ENCODE peak calls at places on chromosomes 2 and 18, in four cellular contexts. H is right lobe of liver, M is heart left ventricle, R is transverse colon. C is an unnamed sample.

GRCh38 chr2:216362730-216363129 is 9.6 kb downstream of the MARCHF4 start:
- DNase-seq in H (no peak), M (no peak), R (no peak), C (no peak)

GRCh38 chr18:38923136-38923535 is 1357.5 kb upstream of the CELF4 start:
- DNase-seq in H (no peak), M (no peak), R (no peak), C (no peak)

GRCh38 chr2:203730076-203730729 is 23.8 kb downstream of the CD28 start:
- DNase-seq in H (no peak), M (no peak), R (no peak), C (no peak)

GRCh38 chr2:71608441-71608840 is 155.1 kb downstream of the DYSF start:
- DNase-seq in H (peak; percentile 44), M (peak; percentile 4), R (no peak), C (peak; percentile 38)

GRCh38 chr2:61585383-61585782 is 47.2 kb upstream of the XPO1 start:
- DNase-seq in H (no peak), M (peak; percentile 30), R (no peak), C (no peak)

GRCh38 chr2:17667898-17668297 is 85.7 kb downstream of the SMC6 start:
- DNase-seq in H (no peak), M (no peak), R (no peak), C (no peak)

GRCh38 chr2:239806276-239806675 is 218.9 kb downstream of the NDUFA10 start:
- DNase-seq in H (peak; percentile 20), M (no peak), R (no peak), C (no peak)

GRCh38 chr2:218662377-218662776 is 2.9 kb downstream of the BCS1L start:
- DNase-seq in H (no peak), M (no peak), R (no peak), C (no peak)

GRCh38 chr2:196801578-196801977 is 2.1 kb upstream of the GTF3C3 start:
- DNase-seq in H (no peak), M (no peak), R (no peak), C (no peak)

GRCh38 chr2:177239934-177240600 is 24.5 kb downstream of the NFE2L2 start:
- DNase-seq in H (no peak), M (peak; percentile 51), R (peak; percentile 62), C (peak; percentile 77)

GRCh38 chr18:2180586-2180985 is 390.7 kb downstream of the METTL4 start:
- DNase-seq in H (no peak), M (no peak), R (no peak), C (no peak)

GRCh38 chr2:118994172-118994700 is 52.2 kb downstream of the MARCO start:
- DNase-seq in H (no peak), M (peak; percentile 2), R (no peak), C (no peak)

GRCh38 chr18:47163241-47163640 is 12.9 kb downstream of the IER3IP1 start:
- DNase-seq in H (no peak), M (no peak), R (no peak), C (no peak)

GRCh38 chr2:182372661-182373060 is 54.2 kb downstream of the PDE1A start:
- DNase-seq in H (no peak), M (peak; percentile 42), R (peak; percentile 46), C (peak; percentile 21)

GRCh38 chr2:238127165-238128060 is 11.1 kb upstream of the KLHL30 start:
- DNase-seq in H (peak; percentile 52), M (no peak), R (no peak), C (no peak)

GRCh38 chr2:215401896-215402379 is 33.9 kb downstream of the FN1 start:
- DNase-seq in H (no peak), M (peak; percentile 41), R (no peak), C (no peak)

GRCh38 chr2:68877079-68877772 is 6.0 kb upstream of the BMP10 start:
- DNase-seq in H (no peak), M (peak; percentile 34), R (no peak), C (no peak)

GRCh38 chr18:48736861-48737260 is 198.0 kb downstream of the CTIF start:
- DNase-seq in H (no peak), M (no peak), R (no peak), C (no peak)

GRCh38 chr2:219566640-219567039 is 4.7 kb downstream of the OBSL1 start:
- DNase-seq in H (no peak), M (peak; percentile 8), R (no peak), C (no peak)

GRCh38 chr18:68449292-68449691 is 265.6 kb downstream of the TMX3 start:
- DNase-seq in H (no peak), M (no peak), R (no peak), C (no peak)

GRCh38 chr2:106827178-106827577 is 58.8 kb downstream of the ST6GAL2 start:
- DNase-seq in H (no peak), M (no peak), R (no peak), C (no peak)

GRCh38 chr2:76280676-76281075 is 570.0 kb upstream of the GCFC2 start:
- DNase-seq in H (no peak), M (no peak), R (no peak), C (no peak)

GRCh38 chr18:22167091-22167470 is 2.3 kb upstream of the GATA6 start:
- DNase-seq in H (peak; percentile 63), M (peak; percentile 39), R (no peak), C (peak; percentile 66)

GRCh38 chr2:216426938-216427337 is 14.7 kb downstream of the SMARCAL1 start:
- DNase-seq in H (no peak), M (no peak), R (no peak), C (no peak)

GRCh38 chr2:128598862-128599441 is 280.3 kb upstream of the HS6ST1 start:
- DNase-seq in H (no peak), M (no peak), R (no peak), C (no peak)

GRCh38 chr2:211564441-211564840 is 974.2 kb downstream of the ERBB4 start:
- DNase-seq in H (no peak), M (no peak), R (no peak), C (no peak)

GRCh38 chr18:33603434-33603833 is 25.4 kb downstream of the ASXL3 start:
- DNase-seq in H (no peak), M (no peak), R (no peak), C (no peak)

GRCh38 chr2:147989809-147990403 is 30.6 kb downstream of the ORC4 start:
- DNase-seq in H (no peak), M (no peak), R (no peak), C (no peak)

GRCh38 chr2:9423922-9424272 is 443 bp downstream of the CPSF3 start:
- DNase-seq in H (no peak), M (no peak), R (peak; percentile 24), C (no peak)

GRCh38 chr2:120722603-120723421 is 12.9 kb upstream of the GLI2 start:
- DNase-seq in H (no peak), M (no peak), R (no peak), C (peak; percentile 35)

GRCh38 chr18:71485578-71485977 is 1058.6 kb downstream of the CBLN2 start:
- DNase-seq in H (no peak), M (no peak), R (no peak), C (no peak)

GRCh38 chr2:7118606-7119503 is 201.6 kb downstream of the RNF144A start:
- DNase-seq in H (no peak), M (no peak), R (no peak), C (no peak)

GRCh38 chr2:29314816-29315571 is 199.8 kb downstream of the CLIP4 start:
- DNase-seq in H (no peak), M (no peak), R (peak; percentile 20), C (no peak)

DNA sequence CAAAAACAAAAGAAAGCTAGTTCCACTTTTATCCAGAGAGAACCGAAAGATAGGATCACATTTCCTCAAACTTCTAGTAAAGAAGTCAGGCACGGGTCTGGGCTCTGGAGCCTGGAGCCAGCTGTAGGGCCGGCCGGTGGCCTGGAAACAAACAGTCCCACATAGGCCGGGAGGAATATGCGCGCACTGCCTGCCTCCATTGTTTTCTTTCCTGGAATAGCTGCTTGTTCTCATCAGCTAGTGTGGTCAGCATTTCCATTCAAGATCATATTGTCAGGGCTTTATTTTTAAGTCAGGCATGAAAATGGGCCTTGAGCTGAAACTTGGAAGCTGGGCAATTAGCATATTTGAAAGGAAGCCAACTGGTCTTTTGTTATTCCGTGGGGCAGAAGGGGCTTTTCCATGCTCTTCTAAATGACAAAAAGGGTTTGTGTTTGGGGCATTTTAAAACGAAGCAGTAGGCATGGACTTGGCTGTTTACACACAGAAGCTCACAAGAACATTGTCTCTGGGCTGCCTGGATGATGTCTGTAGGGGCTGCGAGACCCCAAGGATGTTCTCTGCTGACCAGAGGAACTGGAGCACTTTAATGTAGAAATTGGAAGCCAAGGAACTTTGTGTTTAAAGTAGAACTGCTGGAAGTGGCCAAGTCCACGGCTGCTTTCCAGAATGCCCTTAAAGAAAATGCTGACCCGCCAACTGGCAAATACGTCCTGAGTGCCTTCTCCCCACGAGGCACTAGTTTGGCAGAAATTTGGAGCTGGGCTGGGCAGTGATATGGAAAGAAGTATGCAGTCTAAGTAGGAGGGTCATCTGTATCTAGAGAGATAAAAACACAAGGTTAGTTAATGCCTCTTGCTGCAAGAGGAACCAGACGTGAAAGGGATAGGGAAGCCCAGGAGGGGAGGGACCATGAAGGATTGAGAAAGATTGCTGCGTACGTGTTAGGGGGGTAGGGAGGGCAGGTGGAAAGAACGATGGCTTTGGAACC is 59.0 kb upstream of the RFX8 start:
- DNase-seq in H (no peak), M (no peak), R (no peak), C (no peak)
- H3K4me3 ChIP-seq in H (no peak overlapping the region), M (no peak overlapping the region), R (no peak overlapping the region), C (no peak overlapping the region)

DNA sequence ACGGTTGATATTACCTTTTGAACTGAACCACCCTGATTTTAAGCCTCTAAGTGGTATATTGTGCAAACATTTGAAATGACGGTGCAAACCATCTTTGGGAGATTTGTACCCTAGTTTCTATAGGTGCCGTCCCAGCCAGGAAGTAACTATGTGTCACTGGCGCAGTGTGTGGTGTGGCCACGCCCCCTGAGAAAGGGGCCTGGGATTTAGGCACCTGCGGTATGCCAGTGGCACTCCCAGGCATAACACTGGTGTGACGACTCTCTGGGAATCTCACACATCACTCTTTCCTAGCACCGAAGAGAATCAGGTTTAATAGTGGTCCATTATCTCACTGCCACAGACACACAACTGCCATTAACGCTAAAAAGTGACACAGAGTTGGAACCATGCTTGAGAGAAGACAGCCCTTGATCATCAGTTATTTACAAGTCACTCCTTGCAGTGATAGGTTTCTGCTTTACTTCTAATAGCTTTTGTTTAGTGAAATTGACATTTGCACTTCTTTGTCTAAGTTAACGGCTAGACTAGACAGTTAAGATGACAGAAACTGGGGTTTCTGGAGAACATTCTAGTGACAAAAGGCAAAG is 11.1 kb downstream of the AQP4 start:
- DNase-seq in H (no peak), M (no peak), R (no peak), C (no peak)
- H3K9me3 ChIP-seq in H (no peaks in the 10 kb centered on the region), M (peaks cover 3% of the 10 kb centered on the region), R (no peaks in the 10 kb centered on the region), C (no peaks in the 10 kb centered on the region)

GRCh38 chr2:46825958-46826897 is 89.4 kb downstream of the MCFD2 start:
- DNase-seq in H (no peak), M (no peak), R (no peak), C (no peak)
- TF ChIP-seq POLR2A in H (no peak), M (no peak), R (no peak), C (no peak)

GRCh38 chr2:113276216-113276905 is 2.4 kb downstream of the PAX8 start:
- DNase-seq in H (no peak), M (no peak), R (no peak), C (no peak)

GRCh38 chr2:113277474-113278072 is 1.1 kb downstream of the PAX8 start:
- DNase-seq in H (no peak), M (no peak), R (no peak), C (no peak)

GRCh38 chr2:113274427-113274826 is 4.3 kb downstream of the PAX8 start:
- DNase-seq in H (no peak), M (no peak), R (no peak), C (no peak)

GRCh38 chr2:113276906-113277425 is 1.8 kb downstream of the PAX8 start:
- DNase-seq in H (peak; percentile 74), M (no peak), R (no peak), C (no peak)

GRCh38 chr2:113275556-113276215 is 3.0 kb downstream of the PAX8 start:
- DNase-seq in H (no peak), M (no peak), R (no peak), C (no peak)
- H3K4me3 ChIP-seq in H (no peak overlapping the region), M (no peak overlapping the region), R (no peak overlapping the region), C (no peak overlapping the region)